ENCODE peak calls at places on chromosome 15, in five cellular contexts. One of them, this sample, is unnamed.

GRCh38 chr15:33132722-33133345 is 61.7 kb downstream of the FMN1 start:
- DNase-seq in GM10248: no peak
- DNase-seq in breast epithelium: no peak
- DNase-seq in heart right ventricle: no peak
- DNase-seq in GM23338: peak; percentile 83
- DNase-seq in this sample: peak; percentile 22

GRCh38 chr15:90557651-90558084 is 27.9 kb downstream of the CRTC3 start:
- DNase-seq in GM10248: no peak
- DNase-seq in breast epithelium: peak; percentile 56
- DNase-seq in heart right ventricle: peak; percentile 92
- DNase-seq in GM23338: no peak
- DNase-seq in this sample: no peak

GRCh38 chr15:23038741-23039150 is 623 bp downstream of the TUBGCP5 start:
- DNase-seq in GM10248: no peak
- DNase-seq in breast epithelium: no peak
- DNase-seq in heart right ventricle: no peak
- DNase-seq in GM23338: no peak
- DNase-seq in this sample: no peak

GRCh38 chr15:45544266-45545023 is 21.9 kb upstream of the SLC30A4 start:
- DNase-seq in GM10248: no peak
- DNase-seq in breast epithelium: no peak
- DNase-seq in heart right ventricle: no peak
- DNase-seq in GM23338: no peak
- DNase-seq in this sample: no peak

GRCh38 chr15:59594493-59594942 is 17.1 kb upstream of the GCNT3 start:
- DNase-seq in GM10248: no peak
- DNase-seq in breast epithelium: no peak
- DNase-seq in heart right ventricle: peak; percentile 6
- DNase-seq in GM23338: no peak
- DNase-seq in this sample: no peak

GRCh38 chr15:36230741-36231140 is 348.7 kb upstream of the CDIN1 start:
- DNase-seq in GM10248: no peak
- DNase-seq in breast epithelium: no peak
- DNase-seq in heart right ventricle: no peak
- DNase-seq in GM23338: no peak
- DNase-seq in this sample: no peak

GRCh38 chr15:27846722-27847420 is 252.2 kb downstream of the OCA2 start:
- DNase-seq in GM10248: no peak
- DNase-seq in breast epithelium: no peak
- DNase-seq in heart right ventricle: no peak
- DNase-seq in GM23338: no peak
- DNase-seq in this sample: no peak

GRCh38 chr15:73394782-73395181 is 26.0 kb upstream of the HCN4 start:
- DNase-seq in GM10248: no peak
- DNase-seq in breast epithelium: no peak
- DNase-seq in heart right ventricle: peak; percentile 69
- DNase-seq in GM23338: no peak
- DNase-seq in this sample: no peak

GRCh38 chr15:82663186-82663600 is 16.0 kb upstream of the CPEB1 start:
- DNase-seq in GM10248: peak; percentile 69
- DNase-seq in breast epithelium: no peak
- DNase-seq in heart right ventricle: peak; percentile 26
- DNase-seq in GM23338: peak; percentile 90
- DNase-seq in this sample: peak; percentile 79

GRCh38 chr15:65338366-65338765 is 33.9 kb downstream of the RNU5B-1 start:
- DNase-seq in GM10248: no peak
- DNase-seq in breast epithelium: no peak
- DNase-seq in heart right ventricle: no peak
- DNase-seq in GM23338: no peak
- DNase-seq in this sample: no peak

GRCh38 chr15:45157974-45158373 is 28.2 kb downstream of the DUOX1 start:
- DNase-seq in GM10248: no peak
- DNase-seq in breast epithelium: no peak
- DNase-seq in heart right ventricle: no peak
- DNase-seq in GM23338: peak; percentile 34
- DNase-seq in this sample: no peak

GRCh38 chr15:43215961-43216360 is 4.9 kb downstream of the EPB42 start:
- DNase-seq in GM10248: no peak
- DNase-seq in breast epithelium: no peak
- DNase-seq in heart right ventricle: no peak
- DNase-seq in GM23338: no peak
- DNase-seq in this sample: no peak

GRCh38 chr15:56765252-56765651 is 31.9 kb upstream of the ZNF280D start:
- DNase-seq in GM10248: no peak
- DNase-seq in breast epithelium: no peak
- DNase-seq in heart right ventricle: peak; percentile 8
- DNase-seq in GM23338: no peak
- DNase-seq in this sample: no peak

GRCh38 chr15:64623347-64624024 is 151.9 kb downstream of the RBPMS2 start:
- DNase-seq in GM10248: no peak
- DNase-seq in breast epithelium: no peak
- DNase-seq in heart right ventricle: no peak
- DNase-seq in GM23338: no peak
- DNase-seq in this sample: no peak

GRCh38 chr15:98280576-98280975 is 320.1 kb downstream of the ARRDC4 start:
- DNase-seq in GM10248: no peak
- DNase-seq in breast epithelium: no peak
- DNase-seq in heart right ventricle: no peak
- DNase-seq in GM23338: no peak
- DNase-seq in this sample: no peak

GRCh38 chr15:37125143-37125542 is 24.8 kb upstream of the MEIS2 start:
- DNase-seq in GM10248: no peak
- DNase-seq in breast epithelium: no peak
- DNase-seq in heart right ventricle: no peak
- DNase-seq in GM23338: no peak
- DNase-seq in this sample: no peak

GRCh38 chr15:67067161-67067853 is 1.9 kb downstream of the SMAD3 start:
- DNase-seq in GM10248: no peak
- DNase-seq in breast epithelium: no peak
- DNase-seq in heart right ventricle: no peak
- DNase-seq in GM23338: peak; percentile 81
- DNase-seq in this sample: no peak

GRCh38 chr15:58985443-58985842 is 2.0 kb upstream of the RNF111 start:
- DNase-seq in GM10248: no peak
- DNase-seq in breast epithelium: no peak
- DNase-seq in heart right ventricle: no peak
- DNase-seq in GM23338: peak; percentile 87
- DNase-seq in this sample: no peak

GRCh38 chr15:29747837-29748417 is 74.3 kb downstream of the TJP1 start:
- DNase-seq in GM10248: no peak
- DNase-seq in breast epithelium: no peak
- DNase-seq in heart right ventricle: no peak
- DNase-seq in GM23338: no peak
- DNase-seq in this sample: no peak

GRCh38 chr15:83077487-83078230 is 10.6 kb upstream of the BTBD1 start:
- DNase-seq in GM10248: no peak
- DNase-seq in breast epithelium: no peak
- DNase-seq in heart right ventricle: no peak
- DNase-seq in GM23338: no peak
- DNase-seq in this sample: no peak

GRCh38 chr15:62138124-62138523 is 27.0 kb downstream of the C2CD4B start:
- DNase-seq in GM10248: no peak
- DNase-seq in breast epithelium: no peak
- DNase-seq in heart right ventricle: no peak
- DNase-seq in GM23338: no peak
- DNase-seq in this sample: no peak

GRCh38 chr15:80090879-80091503 is 31.5 kb downstream of the ZFAND6 start:
- DNase-seq in GM10248: no peak
- DNase-seq in breast epithelium: no peak
- DNase-seq in heart right ventricle: no peak
- DNase-seq in GM23338: no peak
- DNase-seq in this sample: no peak
- TF ChIP-seq CTCF in GM10248: no peak
- TF ChIP-seq CTCF in breast epithelium: no peak
- TF ChIP-seq CTCF in heart right ventricle: no peak
- TF ChIP-seq CTCF in GM23338: no peak
- TF ChIP-seq CTCF in this sample: peak; percentile 48

GRCh38 chr15:70149667-70150404 is 52.1 kb upstream of the TLE3 start:
- DNase-seq in GM10248: no peak
- DNase-seq in breast epithelium: no peak
- DNase-seq in heart right ventricle: no peak
- DNase-seq in GM23338: no peak
- DNase-seq in this sample: no peak
- TF ChIP-seq CTCF in GM10248: no peak
- TF ChIP-seq CTCF in breast epithelium: no peak
- TF ChIP-seq CTCF in heart right ventricle: no peak
- TF ChIP-seq CTCF in GM23338: no peak
- TF ChIP-seq CTCF in this sample: no peak

GRCh38 chr15:41464889-41465580 is 28.6 kb upstream of the ITPKA start:
- DNase-seq in GM10248: no peak
- DNase-seq in breast epithelium: no peak
- DNase-seq in heart right ventricle: no peak
- DNase-seq in GM23338: no peak
- DNase-seq in this sample: no peak

GRCh38 chr15:41466711-41467110 is 27.0 kb upstream of the ITPKA start:
- DNase-seq in GM10248: no peak
- DNase-seq in breast epithelium: no peak
- DNase-seq in heart right ventricle: no peak
- DNase-seq in GM23338: no peak
- DNase-seq in this sample: no peak

GRCh38 chr15:41462396-41462795 is 31.3 kb upstream of the ITPKA start:
- DNase-seq in GM10248: no peak
- DNase-seq in breast epithelium: no peak
- DNase-seq in heart right ventricle: no peak
- DNase-seq in GM23338: no peak
- DNase-seq in this sample: no peak

GRCh38 chr15:41465822-41466421 is 27.8 kb upstream of the ITPKA start:
- DNase-seq in GM10248: peak; percentile 52
- DNase-seq in breast epithelium: no peak
- DNase-seq in heart right ventricle: no peak
- DNase-seq in GM23338: peak; percentile 57
- DNase-seq in this sample: no peak
- TF ChIP-seq CTCF in GM10248: peak; percentile 82
- TF ChIP-seq CTCF in breast epithelium: peak; percentile 75
- TF ChIP-seq CTCF in heart right ventricle: peak; percentile 68
- TF ChIP-seq CTCF in GM23338: peak; percentile 80
- TF ChIP-seq CTCF in this sample: peak; percentile 86

DNA sequence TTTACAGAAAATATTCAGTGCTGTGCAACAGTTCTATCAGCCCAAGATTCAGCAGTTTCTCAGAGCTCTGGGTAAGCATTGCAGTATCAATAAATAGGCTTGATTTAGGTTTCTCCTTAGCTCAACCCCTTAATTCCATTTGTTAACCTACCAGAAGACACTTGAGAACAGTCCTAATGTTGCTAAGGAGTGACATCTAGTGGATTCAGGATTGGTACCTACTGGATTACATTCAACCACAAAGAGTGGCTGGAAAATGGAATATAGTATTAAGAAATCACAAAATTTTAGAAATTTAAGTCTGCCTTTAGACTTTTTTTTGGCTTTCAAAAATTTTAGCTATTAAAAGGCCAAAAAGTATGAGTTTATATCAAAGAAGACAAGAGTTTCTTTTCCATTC is 34.7 kb downstream of the POLG start:
- DNase-seq in GM10248: no peak
- DNase-seq in breast epithelium: no peak
- DNase-seq in heart right ventricle: no peak
- DNase-seq in GM23338: no peak
- DNase-seq in this sample: no peak
- TF ChIP-seq CTCF in GM10248: peak; percentile 13
- TF ChIP-seq CTCF in breast epithelium: no peak
- TF ChIP-seq CTCF in heart right ventricle: peak; percentile 35
- TF ChIP-seq CTCF in GM23338: no peak
- TF ChIP-seq CTCF in this sample: no peak

GRCh38 chr15:77784361-77785292 is 151.9 kb upstream of the LINGO1 start:
- DNase-seq in GM10248: peak; percentile 65
- DNase-seq in breast epithelium: no peak
- DNase-seq in heart right ventricle: no peak
- DNase-seq in GM23338: peak; percentile 87
- DNase-seq in this sample: no peak
- TF ChIP-seq CTCF in GM10248: peak; percentile 39
- TF ChIP-seq CTCF in breast epithelium: no peak
- TF ChIP-seq CTCF in heart right ventricle: peak; percentile 27
- TF ChIP-seq CTCF in GM23338: peak; percentile 83
- TF ChIP-seq CTCF in this sample: peak; percentile 34

This sample was measured in progenitor cell of endocrine pancreas.